ENCODE peak calls at places on chromosomes 5 and 9, in nine cellular contexts. C, P, V, G, O, T, I, K and X are unnamed samples.

GRCh38 chr5:68924490-68925145 is 169.2 kb upstream of the SLC30A5 start:
- DNase-seq in C (no peak), P (peak), V (peak), G (no peak), O (no peak), T (no peak), I (no peak), K (no peak), X (no peak)

GRCh38 chr9:12274577-12274976 is 418.6 kb upstream of the TYRP1 start:
- DNase-seq in C (no peak), P (no peak), V (peak), G (no peak), O (no peak), T (no peak), I (peak), K (no peak), X (no peak)

GRCh38 chr5:125559296-125559695 is 812.9 kb upstream of the ZNF608 start:
- DNase-seq in C (no peak), P (no peak), V (peak), G (no peak), O (no peak), T (no peak), I (no peak), K (no peak), X (no peak)

GRCh38 chr9:1429328-1429727 is 379.2 kb downstream of the DMRT2 start:
- DNase-seq in C (no peak), P (no peak), V (no peak), G (peak), O (no peak), T (no peak), I (no peak), K (no peak), X (no peak)

GRCh38 chr9:132237481-132237880 is 75.6 kb downstream of the NTNG2 start:
- DNase-seq in C (no peak), P (no peak), V (no peak), G (no peak), O (no peak), T (no peak), I (no peak), K (no peak), X (no peak)

GRCh38 chr5:4533457-4534105 is 606.5 kb upstream of the ADAMTS16 start:
- DNase-seq in C (no peak), P (no peak), V (no peak), G (no peak), O (no peak), T (no peak), I (no peak), K (no peak), X (no peak)

GRCh38 chr5:170161069-170161468 is 55.4 kb downstream of the FOXI1 start:
- DNase-seq in C (no peak), P (no peak), V (no peak), G (no peak), O (no peak), T (no peak), I (no peak), K (no peak), X (no peak)

GRCh38 chr9:90219548-90220118 is 423.0 kb downstream of the DIRAS2 start:
- DNase-seq in C (peak), P (no peak), V (no peak), G (peak), O (no peak), T (no peak), I (no peak), K (no peak), X (no peak)

GRCh38 chr5:43294226-43294625 is 19.0 kb downstream of the HMGCS1 start:
- DNase-seq in C (no peak), P (no peak), V (peak), G (no peak), O (no peak), T (no peak), I (no peak), K (no peak), X (no peak)

GRCh38 chr9:90034071-90034470 is 429.3 kb downstream of the GADD45G start:
- DNase-seq in C (no peak), P (no peak), V (no peak), G (peak), O (no peak), T (peak), I (no peak), K (no peak), X (no peak)